ENCODE peak calls at places on chromosomes 6 and 20, in six cellular contexts. Q is endothelial cell of umbilical vein, P is mesendoderm, Y is HCT116, B is IMR-90, T is neural progenitor cell. Z is an unnamed sample. For H3K4me1, the result is how much of the 10 kb centered on the place peaks cover.

GRCh38 chr6:122696853-122697252 is 82.7 kb upstream of the FABP7 start:
- DNase-seq in Q (peak), P (peak), Y (peak), B (peak), T (no peak), Z (no peak)

GRCh38 chr6:67350729-67351128 is 1284.4 kb upstream of the ADGRB3 start:
- DNase-seq in Q (no peak), P (no peak), Y (no peak), B (no peak), T (no peak), Z (no peak)

GRCh38 chr20:37398750-37399621 is 53.0 kb downstream of the SRC start:
- DNase-seq in Q (no peak), P (no peak), Y (no peak), B (no peak), T (no peak), Z (no peak)

GRCh38 chr6:111825439-111825838 is 47.8 kb downstream of the FYN start:
- DNase-seq in Q (no peak), P (no peak), Y (no peak), B (no peak), T (no peak), Z (no peak)

GRCh38 chr6:144857086-144857485 is 572.0 kb downstream of the UTRN start:
- DNase-seq in Q (no peak), P (no peak), Y (no peak), B (no peak), T (no peak), Z (no peak)

GRCh38 chr6:100175814-100176275 is 181.8 kb upstream of the MCHR2 start:
- DNase-seq in Q (peak), P (no peak), Y (no peak), B (peak), T (no peak), Z (peak)

GRCh38 chr6:41460742-41461336 is 85.3 kb upstream of the FOXP4 start:
- DNase-seq in Q (no peak), P (peak), Y (peak), B (no peak), T (no peak), Z (peak)

GRCh38 chr20:4919047-4919704 is 82.1 kb downstream of the SLC23A2 start:
- DNase-seq in Q (no peak), P (no peak), Y (no peak), B (no peak), T (no peak), Z (no peak)

GRCh38 chr6:131787955-131788712 is 19.7 kb upstream of the ENPP1 start:
- DNase-seq in Q (no peak), P (peak), Y (no peak), B (peak), T (peak), Z (peak)

GRCh38 chr20:6434131-6434530 is 311.3 kb upstream of the FERMT1 start:
- DNase-seq in Q (no peak), P (no peak), Y (no peak), B (no peak), T (no peak), Z (no peak)

GRCh38 chr6:11486486-11486885 is 51.1 kb upstream of the TMEM170B start:
- DNase-seq in Q (no peak), P (no peak), Y (no peak), B (no peak), T (no peak), Z (no peak)

GRCh38 chr20:7171911-7172310 is 404.4 kb downstream of the BMP2 start:
- DNase-seq in Q (no peak), P (peak), Y (no peak), B (no peak), T (no peak), Z (peak)

GRCh38 chr6:150006961-150007464 is 18.3 kb downstream of the RAET1L start:
- DNase-seq in Q (no peak), P (no peak), Y (no peak), B (peak), T (peak), Z (no peak)

GRCh38 chr20:57746201-57746600 is 36.4 kb upstream of the PMEPA1 start:
- DNase-seq in Q (no peak), P (no peak), Y (no peak), B (no peak), T (no peak), Z (no peak)
- H3K9ac ChIP-seq in Q (no peak), P (no peak), Y (no peak), B (no peak), T (no peak), Z (no peak)

DNA sequence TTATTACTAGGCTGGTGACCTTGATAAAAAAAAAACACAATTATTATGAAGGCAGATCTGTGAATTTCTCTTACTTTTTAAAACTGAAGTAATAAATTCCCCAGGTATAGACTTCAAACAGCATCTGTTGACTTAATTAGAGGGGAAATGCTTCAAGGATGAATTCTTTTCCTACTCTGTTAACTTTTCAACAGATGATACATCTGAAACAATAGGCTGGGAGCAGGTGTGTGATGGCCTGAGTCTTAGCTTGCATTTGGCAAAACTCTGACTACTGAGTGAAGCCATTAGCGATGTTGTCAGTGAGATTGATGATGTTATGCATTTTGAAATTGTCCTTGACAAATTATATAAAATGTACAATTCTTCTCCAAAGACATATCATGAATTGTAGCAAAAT is 39.7 kb upstream of the OGFRL1 start:
- DNase-seq in Q (peak), P (no peak), Y (no peak), B (no peak), T (no peak), Z (no peak)
- H3K4me1 ChIP-seq in Q (half or more), P (under half), Y (under half), B (under half), T (under half), Z (under half)

GRCh38 chr6:80550748-80551147 is 444.3 kb downstream of the BCKDHB start:
- DNase-seq in Q (no peak), P (peak), Y (no peak), B (no peak), T (no peak), Z (no peak)
- H3K4me2 ChIP-seq in Q (no peak), P (no peak), Y (no peak), B (no peak), T (no peak), Z (no peak)

DNA sequence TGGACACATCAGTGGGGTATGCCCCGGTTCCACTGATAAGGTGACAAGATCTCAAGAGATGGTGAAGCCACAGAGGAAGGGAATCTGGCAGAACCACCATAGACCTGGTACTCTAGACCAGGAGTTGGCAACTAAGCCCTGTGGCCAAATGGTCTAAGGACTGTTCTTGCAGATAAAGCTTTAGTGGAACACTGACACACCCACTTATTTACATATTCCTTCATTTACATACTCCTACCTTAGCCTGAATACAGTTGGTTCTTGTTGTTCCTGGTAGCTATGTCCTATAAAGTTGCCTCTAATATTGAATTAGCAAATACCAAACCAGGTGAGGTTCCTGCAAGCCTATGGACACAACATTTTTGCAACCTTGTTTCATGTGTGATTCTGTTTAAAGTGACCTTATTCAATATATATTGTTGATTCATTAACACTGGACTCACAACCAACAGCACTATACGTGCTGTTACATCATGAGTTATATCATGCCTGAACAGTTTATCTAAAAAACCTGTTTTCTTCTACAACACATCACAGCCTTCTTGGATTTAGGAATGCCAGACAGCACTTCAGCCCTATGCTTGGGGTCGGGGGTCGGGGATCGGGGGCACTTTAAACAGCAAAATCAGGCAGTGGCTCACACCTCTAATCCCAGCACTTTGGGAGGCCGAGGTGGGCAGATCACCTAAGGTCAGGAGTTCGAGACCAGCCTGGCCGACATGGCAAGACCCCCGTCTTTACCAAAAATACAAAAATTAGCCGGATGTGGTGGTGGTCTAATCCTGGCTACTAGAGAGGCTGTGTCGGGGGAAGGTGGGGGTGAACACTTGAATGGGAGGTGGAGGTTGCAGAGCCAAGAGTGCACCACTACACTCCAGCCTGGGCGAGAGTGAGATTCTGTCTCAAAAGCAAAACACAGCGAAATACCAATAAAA is 2.5 kb downstream of the CCDC167 start:
- DNase-seq in Q (no peak), P (no peak), Y (no peak), B (no peak), T (no peak), Z (no peak)
- H3K9ac ChIP-seq in Q (no peak), P (no peak), Y (no peak), B (no peak), T (no peak), Z (no peak)

GRCh38 chr6:72968704-72969103 is 256.6 kb downstream of the KHDC1L start:
- DNase-seq in Q (peak), P (peak), Y (peak), B (peak), T (no peak), Z (no peak)

GRCh38 chr6:72974276-72974675 is 251.0 kb downstream of the KHDC1L start:
- DNase-seq in Q (no peak), P (no peak), Y (no peak), B (no peak), T (no peak), Z (no peak)

GRCh38 chr6:72967329-72967728 is 258.0 kb downstream of the KHDC1L start:
- DNase-seq in Q (no peak), P (no peak), Y (no peak), B (no peak), T (no peak), Z (no peak)

GRCh38 chr6:72966628-72967280 is 258.5 kb downstream of the KHDC1L start:
- DNase-seq in Q (peak), P (no peak), Y (no peak), B (peak), T (no peak), Z (no peak)

DNA sequence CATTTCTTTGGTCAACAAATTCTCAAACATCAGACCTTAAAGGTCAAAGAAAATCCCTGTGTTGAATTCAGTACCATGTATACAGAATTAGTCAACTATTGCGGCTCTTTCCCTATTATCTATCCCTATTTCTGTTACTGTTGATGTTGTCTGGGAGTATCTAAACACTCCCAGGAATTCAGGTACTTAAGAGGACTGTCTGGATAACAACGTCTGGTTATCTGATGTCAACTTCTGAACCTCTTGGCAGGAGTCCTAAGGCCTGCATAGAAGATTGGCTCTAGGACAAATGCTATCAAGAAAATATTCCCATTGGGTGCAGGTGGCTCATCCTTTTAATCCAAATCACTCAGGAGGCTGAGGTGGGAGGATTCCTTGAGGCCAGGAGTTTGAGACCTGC is 255.6 kb downstream of the KHDC1L start:
- DNase-seq in Q (no peak), P (peak), Y (no peak), B (no peak), T (no peak), Z (no peak)
- H3K4me1 ChIP-seq in Q (under half), P (under half), Y (under half), B (under half), T (under half), Z (under half)

GRCh38 chr20:62573856-62574611 is 68.3 kb upstream of the SLCO4A1 start:
- DNase-seq in Q (no peak), P (no peak), Y (no peak), B (no peak), T (no peak), Z (no peak)
- H3K4me2 ChIP-seq in Q (no peak), P (no peak), Y (no peak), B (no peak), T (no peak), Z (no peak)

GRCh38 chr6:74871757-74872156 is 334.1 kb downstream of the COL12A1 start:
- DNase-seq in Q (no peak), P (no peak), Y (no peak), B (peak), T (no peak), Z (no peak)

GRCh38 chr6:74879234-74879633 is 326.6 kb downstream of the COL12A1 start:
- DNase-seq in Q (no peak), P (no peak), Y (no peak), B (peak), T (no peak), Z (peak)

GRCh38 chr6:74870403-74870802 is 335.4 kb downstream of the COL12A1 start:
- DNase-seq in Q (no peak), P (peak), Y (peak), B (no peak), T (no peak), Z (peak)

GRCh38 chr6:74872754-74873446 is 333.0 kb downstream of the COL12A1 start:
- DNase-seq in Q (peak), P (no peak), Y (no peak), B (no peak), T (no peak), Z (no peak)

GRCh38 chr6:74873911-74874310 is 331.9 kb downstream of the COL12A1 start:
- DNase-seq in Q (no peak), P (no peak), Y (no peak), B (peak), T (no peak), Z (no peak)
- H3K9ac ChIP-seq in Q (no peak), P (no peak), Y (no peak), B (no peak), T (no peak), Z (no peak)

GRCh38 chr6:7144810-7145209 is 37.0 kb downstream of the RREB1 start:
- DNase-seq in Q (no peak), P (no peak), Y (no peak), B (no peak), T (no peak), Z (no peak)

GRCh38 chr6:7146079-7146828 is 38.5 kb downstream of the RREB1 start:
- DNase-seq in Q (peak), P (peak), Y (no peak), B (peak), T (no peak), Z (peak)

GRCh38 chr6:7145269-7146078 is 37.7 kb downstream of the RREB1 start:
- DNase-seq in Q (no peak), P (peak), Y (no peak), B (no peak), T (no peak), Z (no peak)

GRCh38 chr6:7148100-7148822 is 40.5 kb downstream of the RREB1 start:
- DNase-seq in Q (no peak), P (no peak), Y (no peak), B (peak), T (no peak), Z (peak)

DNA sequence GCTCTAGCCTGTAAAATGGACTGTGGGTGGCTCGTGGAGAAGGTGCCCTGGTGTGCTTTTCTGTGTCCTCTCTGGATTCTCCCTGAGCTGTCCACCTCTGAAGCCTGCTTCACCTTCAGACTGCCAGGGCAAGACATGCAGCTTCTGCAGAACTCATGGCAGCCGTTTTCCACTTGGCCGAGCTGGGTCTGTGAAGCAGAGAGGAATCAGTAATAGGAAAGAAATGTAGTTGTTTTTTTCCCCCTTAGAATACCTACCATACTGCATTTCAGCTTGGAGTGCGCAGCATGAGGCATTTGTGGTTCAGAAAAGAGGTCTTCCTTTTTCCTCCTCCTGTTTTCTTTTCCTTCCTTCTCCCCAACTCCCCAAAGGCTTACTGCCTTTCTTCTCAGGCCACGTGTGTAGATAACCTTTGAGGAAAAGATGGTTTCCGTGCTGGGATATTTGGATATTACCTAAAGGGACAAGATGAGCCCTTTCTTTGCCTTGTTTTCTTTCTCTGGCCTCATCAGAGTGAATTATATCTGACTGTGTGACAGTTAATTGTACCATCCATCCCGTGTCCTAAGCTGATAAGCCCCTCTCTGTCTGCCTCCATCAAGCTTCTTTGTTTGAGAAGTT is 39.4 kb downstream of the RREB1 start:
- DNase-seq in Q (no peak), P (no peak), Y (no peak), B (no peak), T (peak), Z (no peak)
- H3K4me1 ChIP-seq in Q (under half), P (under half), Y (half or more), B (under half), T (half or more), Z (under half)

GRCh38 chr20:32509639-32510066 is 75.5 kb downstream of the NOL4L start:
- DNase-seq in Q (peak), P (no peak), Y (no peak), B (peak), T (no peak), Z (peak)

GRCh38 chr20:32511358-32512046 is 73.6 kb downstream of the NOL4L start:
- DNase-seq in Q (no peak), P (no peak), Y (no peak), B (no peak), T (no peak), Z (no peak)

GRCh38 chr20:32512047-32512385 is 73.1 kb downstream of the NOL4L start:
- DNase-seq in Q (no peak), P (no peak), Y (no peak), B (no peak), T (no peak), Z (no peak)

GRCh38 chr20:32510120-32510600 is 75.0 kb downstream of the NOL4L start:
- DNase-seq in Q (no peak), P (no peak), Y (no peak), B (no peak), T (no peak), Z (no peak)

DNA sequence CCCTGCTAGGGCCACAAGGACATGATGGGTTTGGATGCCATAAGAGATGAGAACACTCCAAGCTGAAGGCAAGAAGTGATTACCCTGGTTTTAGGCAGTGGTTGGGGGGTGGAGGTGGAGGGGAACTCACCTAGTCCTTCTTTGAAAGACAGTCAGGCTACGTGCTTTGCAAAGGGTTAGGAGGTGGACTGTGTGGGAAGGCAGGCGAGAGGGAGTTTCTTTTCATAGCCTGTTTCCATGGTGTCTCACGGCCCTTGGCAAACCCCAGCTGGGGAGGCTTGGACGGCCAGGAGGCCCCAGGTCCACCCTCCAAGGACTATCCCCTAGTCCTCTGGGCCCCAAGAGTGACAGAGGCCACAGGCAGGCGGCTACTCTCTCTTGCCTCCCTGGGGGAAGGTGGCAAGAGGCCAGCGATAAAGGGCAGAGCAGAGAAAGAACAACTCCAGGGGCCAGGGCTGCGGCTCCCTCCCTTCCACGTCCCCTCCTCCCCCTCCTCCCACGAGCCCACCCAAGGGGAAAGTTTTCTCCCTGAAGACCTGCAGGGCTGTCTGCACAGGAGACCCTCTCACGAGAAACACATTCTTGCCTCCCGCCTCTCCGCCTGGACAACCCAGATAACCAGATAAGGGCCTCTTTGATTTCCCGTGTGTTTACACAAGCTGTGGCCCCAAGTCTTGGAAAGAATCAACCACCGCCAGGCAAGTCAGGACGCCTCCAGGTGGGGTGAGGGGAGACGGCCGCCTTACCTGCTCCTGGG is 74.4 kb downstream of the NOL4L start:
- DNase-seq in Q (no peak), P (peak), Y (no peak), B (no peak), T (no peak), Z (no peak)
- H3K4me2 ChIP-seq in Q (no peak), P (no peak), Y (no peak), B (no peak), T (peak), Z (no peak)